ENCODE peak calls at places on chromosomes 11 and 22, in five cellular contexts. One of them, this sample, is unnamed.

GRCh38 chr22:46119093-46119728 is 31.1 kb upstream of the PPARA start:
- DNase-seq in HepG2: no peak
- DNase-seq in NT2/D1: no peak
- DNase-seq in H1: no peak
- DNase-seq in GM12878: no peak
- DNase-seq in this sample: no peak

GRCh38 chr11:13364388-13364787 is 86.8 kb downstream of the BMAL1 start:
- DNase-seq in GM12878: no peak
- DNase-seq in H1: no peak
- DNase-seq in HepG2: no peak
- DNase-seq in NT2/D1: no peak
- DNase-seq in this sample: no peak

GRCh38 chr11:130190371-130190881 is 30.8 kb downstream of the ST14 start:
- DNase-seq in GM12878: no peak
- DNase-seq in NT2/D1: no peak
- DNase-seq in HepG2: no peak
- DNase-seq in H1: no peak
- DNase-seq in this sample: peak

GRCh38 chr11:80096736-80097135 is 655.9 kb upstream of the TENM4 start:
- DNase-seq in HepG2: no peak
- DNase-seq in GM12878: no peak
- DNase-seq in NT2/D1: no peak
- DNase-seq in H1: no peak
- DNase-seq in this sample: no peak

GRCh38 chr22:47419239-47419638 is 656.8 kb downstream of the TBC1D22A start:
- DNase-seq in HepG2: no peak
- DNase-seq in H1: no peak
- DNase-seq in NT2/D1: no peak
- DNase-seq in GM12878: no peak
- DNase-seq in this sample: no peak

GRCh38 chr22:32920032-32920628 is 118.6 kb downstream of the TIMP3 start:
- DNase-seq in H1: no peak
- DNase-seq in GM12878: no peak
- DNase-seq in HepG2: no peak
- DNase-seq in NT2/D1: no peak
- DNase-seq in this sample: no peak

GRCh38 chr11:15927196-15927865 is 429.0 kb downstream of the SOX6 start:
- DNase-seq in GM12878: no peak
- DNase-seq in H1: no peak
- DNase-seq in NT2/D1: no peak
- DNase-seq in HepG2: no peak
- DNase-seq in this sample: no peak

GRCh38 chr11:76266269-76266668 is 60.0 kb upstream of the WNT11 start:
- DNase-seq in HepG2: no peak
- DNase-seq in NT2/D1: no peak
- DNase-seq in GM12878: no peak
- DNase-seq in H1: no peak
- DNase-seq in this sample: no peak

GRCh38 chr11:131991606-131992005 is 621.2 kb downstream of the NTM start:
- DNase-seq in HepG2: no peak
- DNase-seq in NT2/D1: no peak
- DNase-seq in GM12878: no peak
- DNase-seq in H1: no peak
- DNase-seq in this sample: no peak

DNA sequence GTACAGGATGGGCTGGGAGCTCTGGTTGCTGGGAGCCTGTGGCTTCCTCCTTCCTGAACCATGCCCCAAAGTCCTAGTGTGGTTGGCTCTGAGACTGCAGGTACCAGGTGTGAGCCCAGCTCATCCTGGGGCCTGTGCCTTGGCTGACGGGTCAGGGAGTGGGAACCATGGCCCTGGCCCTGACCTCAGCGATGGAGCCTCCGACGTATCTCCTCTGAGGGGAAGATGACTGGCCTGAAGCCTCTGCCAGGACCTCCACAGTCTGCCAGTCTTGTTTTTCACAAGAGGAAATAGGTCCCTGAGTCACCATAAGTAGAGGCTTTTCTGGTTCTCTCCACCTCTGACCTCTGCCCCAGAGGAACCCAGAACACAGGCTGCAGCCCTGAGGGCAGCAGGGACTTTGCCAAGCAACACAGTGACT is 3.4 kb downstream of the RCE1 start:
- DNase-seq in HepG2: no peak
- DNase-seq in H1: no peak
- DNase-seq in NT2/D1: no peak
- DNase-seq in GM12878: no peak
- DNase-seq in this sample: no peak
- TF ChIP-seq SUZ12 in HepG2: no peak
- TF ChIP-seq SUZ12 in H1: no peak
- TF ChIP-seq SUZ12 in NT2/D1: no peak
- TF ChIP-seq SUZ12 in GM12878: no peak
- TF ChIP-seq SUZ12 in this sample: no peak

GRCh38 chr11:705646-706438 is at the start of gene EPS8L2:
- DNase-seq in H1: peak
- DNase-seq in NT2/D1: no peak
- DNase-seq in GM12878: no peak
- DNase-seq in HepG2: no peak
- DNase-seq in this sample: no peak
- TF ChIP-seq SUZ12 in H1: no peak
- TF ChIP-seq SUZ12 in NT2/D1: no peak
- TF ChIP-seq SUZ12 in GM12878: peak
- TF ChIP-seq SUZ12 in HepG2: no peak
- TF ChIP-seq SUZ12 in this sample: no peak

DNA sequence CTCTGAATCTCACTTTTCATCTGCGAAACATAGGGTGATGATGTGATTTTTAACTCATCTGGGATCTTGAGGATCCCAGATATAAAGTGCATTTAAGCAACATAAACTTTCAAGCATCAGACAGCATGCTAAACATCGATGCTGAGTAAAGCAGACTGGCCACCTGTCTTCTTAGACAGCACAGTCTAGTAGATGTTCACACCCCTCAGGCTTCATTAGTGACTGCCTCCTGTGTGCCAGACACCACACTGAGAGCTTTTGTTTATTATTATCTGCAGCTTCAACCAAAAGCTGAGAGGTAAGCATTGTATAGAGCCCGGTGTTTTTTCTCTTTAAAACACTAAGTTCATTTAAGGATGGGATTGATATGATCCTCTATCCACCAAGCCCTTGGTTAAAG is 114.4 kb upstream of the SEZ6L start:
- DNase-seq in HepG2: no peak
- DNase-seq in H1: no peak
- DNase-seq in NT2/D1: no peak
- DNase-seq in GM12878: no peak
- DNase-seq in this sample: no peak
- TF ChIP-seq SUZ12 in HepG2: no peak
- TF ChIP-seq SUZ12 in H1: no peak
- TF ChIP-seq SUZ12 in NT2/D1: no peak
- TF ChIP-seq SUZ12 in GM12878: no peak
- TF ChIP-seq SUZ12 in this sample: no peak

GRCh38 chr22:22507743-22508273 is 734 bp downstream of the ZNF280B start:
- DNase-seq in GM12878: no peak
- DNase-seq in NT2/D1: no peak
- DNase-seq in HepG2: no peak
- DNase-seq in H1: no peak
- DNase-seq in this sample: peak
- TF ChIP-seq SUZ12 in GM12878: no peak
- TF ChIP-seq SUZ12 in NT2/D1: no peak
- TF ChIP-seq SUZ12 in HepG2: no peak
- TF ChIP-seq SUZ12 in H1: no peak
- TF ChIP-seq SUZ12 in this sample: no peak

DNA sequence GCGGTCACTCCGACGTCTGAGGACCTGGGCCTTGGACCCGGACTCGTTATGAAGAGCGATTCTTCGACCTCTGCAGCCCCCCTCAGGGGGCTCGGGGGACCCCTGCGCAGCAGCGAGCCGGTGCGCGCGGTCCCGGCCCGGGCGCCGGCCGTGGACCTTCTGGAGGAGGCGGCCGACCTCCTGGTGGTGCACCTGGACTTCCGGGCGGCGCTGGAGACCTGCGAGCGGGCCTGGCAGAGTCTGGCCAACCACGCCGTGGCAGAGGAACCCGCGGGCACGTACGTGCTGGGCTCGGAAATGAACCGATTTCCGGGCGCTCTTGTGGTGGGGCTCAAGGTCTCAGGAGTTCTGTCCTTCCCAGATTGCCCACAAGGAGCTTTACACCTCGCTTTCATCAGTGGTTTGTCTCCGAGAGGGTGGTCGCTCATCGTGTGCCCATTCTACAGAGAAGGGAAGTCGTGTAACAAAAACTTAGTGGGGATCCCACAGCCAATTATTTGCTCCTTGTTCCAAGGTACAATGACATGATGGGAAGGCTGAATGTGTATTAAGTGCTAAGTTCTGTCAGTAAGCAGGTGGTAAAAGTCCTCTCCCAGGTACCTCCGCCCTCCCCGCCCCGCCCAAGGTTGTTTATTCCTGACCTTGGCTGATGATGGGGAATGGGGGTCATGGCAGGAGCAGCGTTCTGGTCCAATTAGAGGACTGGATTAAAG is 695 bp downstream of the PEX26 start:
- DNase-seq in H1: peak
- DNase-seq in GM12878: no peak
- DNase-seq in NT2/D1: no peak
- DNase-seq in HepG2: peak
- DNase-seq in this sample: peak
- TF ChIP-seq SUZ12 in H1: no peak
- TF ChIP-seq SUZ12 in GM12878: no peak
- TF ChIP-seq SUZ12 in NT2/D1: no peak
- TF ChIP-seq SUZ12 in HepG2: no peak
- TF ChIP-seq SUZ12 in this sample: no peak